ENCODE peak calls at places on chromosomes 16 and 17, in ten cellular contexts. X is ovary, B is mucosa of descending colon, A is Calu3, Z is MM.1S, V is AG04449, P is tibial artery, K is fibroblast of lung, R is HFF-Myc, G is body of pancreas. E is an unnamed sample.

GRCh38 chr17:1108810-1109605 is 70.8 kb downstream of the ABR start:
- DNase-seq in P (no peak), R (no peak), G (peak; percentile 50), B (peak; percentile 67), Z (peak; percentile 72), X (peak; percentile 76), K (peak; percentile 59), V (no peak), A (peak; percentile 30), E (no peak)

GRCh38 chr17:44919885-44920564 is 4.7 kb upstream of the GFAP start:
- DNase-seq in R (peak; percentile 55), V (no peak), P (peak; percentile 86), K (peak; percentile 70), G (peak; percentile 87), B (peak; percentile 82), A (peak; percentile 90), Z (peak; percentile 80), X (peak; percentile 86), E (no peak)

GRCh38 chr16:73601911-73602310 is 554.0 kb upstream of the ZFHX3 start:
- DNase-seq in X (no peak), V (no peak), K (no peak), G (no peak), B (no peak), A (no peak), R (no peak), Z (no peak), P (no peak), E (no peak)

GRCh38 chr17:52751051-52751450 is 592.5 kb upstream of the CA10 start:
- DNase-seq in G (no peak), K (no peak), Z (no peak), B (no peak), P (no peak), X (no peak), R (no peak), A (no peak), V (no peak), E (no peak)

GRCh38 chr17:61009619-61010018 is 332.0 kb downstream of the BCAS3 start:
- DNase-seq in X (no peak), V (no peak), R (no peak), B (no peak), K (peak; percentile 29), P (no peak), A (no peak), Z (peak; percentile 42), G (no peak), E (no peak)

GRCh38 chr17:18379246-18380146 is 1.9 kb downstream of the EVPLL start:
- DNase-seq in R (no peak), X (no peak), G (no peak), B (peak; percentile 29), P (no peak), A (no peak), K (no peak), Z (no peak), V (no peak), E (no peak)

GRCh38 chr17:6085812-6086211 is 15.6 kb downstream of the WSCD1 start:
- DNase-seq in B (no peak), G (no peak), R (no peak), K (no peak), P (no peak), V (no peak), A (no peak), Z (no peak), X (no peak), E (no peak)

GRCh38 chr16:10895053-10895946 is 18.3 kb downstream of the CIITA start:
- DNase-seq in B (peak; percentile 68), P (no peak), G (peak; percentile 28), R (no peak), K (peak; percentile 32), A (peak; percentile 15), X (peak; percentile 74), V (no peak), Z (no peak), E (no peak)

GRCh38 chr17:67183531-67183930 is 61.5 kb downstream of the HELZ start:
- DNase-seq in R (no peak), G (no peak), V (no peak), A (no peak), K (peak; percentile 13), X (no peak), Z (no peak), P (no peak), B (no peak), E (no peak)

GRCh38 chr16:2008009-2008526 is 1.6 kb downstream of the ZNF598 start:
- DNase-seq in Z (no peak), R (no peak), P (no peak), G (peak; percentile 75), K (peak; percentile 70), V (no peak), A (peak; percentile 66), B (peak; percentile 56), X (peak; percentile 49), E (peak; percentile 27)

GRCh38 chr16:56812884-56813283 is 52.1 kb upstream of the SLC12A3 start:
- DNase-seq in G (no peak), X (no peak), A (no peak), P (no peak), K (peak; percentile 58), V (no peak), R (no peak), Z (no peak), B (no peak), E (no peak)

GRCh38 chr16:23182675-23183485 is at the start of gene SCNN1G:
- DNase-seq in V (no peak), G (peak; percentile 21), Z (peak; percentile 27), A (peak; percentile 14), R (no peak), K (peak; percentile 5), P (no peak), X (no peak), B (peak; percentile 17), E (no peak)
- TF ChIP-seq CTCF in V (no peak), G (no peak), Z (no peak), A (no peak), R (no peak), K (no peak), P (no peak), X (no peak), B (no peak), E (no peak)

GRCh38 chr17:70102531-70102930 is 27.5 kb downstream of the KCNJ16 start:
- DNase-seq in X (no peak), V (no peak), Z (no peak), A (no peak), G (no peak), K (no peak), P (no peak), R (no peak), B (no peak), E (no peak)

GRCh38 chr17:70099884-70100283 is 24.9 kb downstream of the KCNJ16 start:
- DNase-seq in A (no peak), B (no peak), K (no peak), V (no peak), Z (no peak), R (no peak), G (no peak), X (no peak), P (no peak), E (no peak)

GRCh38 chr17:70098030-70098429 is 23.0 kb downstream of the KCNJ16 start:
- DNase-seq in B (no peak), V (no peak), Z (no peak), X (no peak), K (no peak), G (no peak), R (no peak), P (no peak), A (no peak), E (no peak)

GRCh38 chr17:70099267-70099666 is 24.2 kb downstream of the KCNJ16 start:
- DNase-seq in V (no peak), X (no peak), G (no peak), Z (no peak), B (no peak), K (no peak), A (no peak), P (no peak), R (no peak), E (no peak)

GRCh38 chr17:70100983-70101382 is 26.0 kb downstream of the KCNJ16 start:
- DNase-seq in K (no peak), P (no peak), G (no peak), V (no peak), A (no peak), R (no peak), Z (no peak), B (no peak), X (no peak), E (no peak)
- TF ChIP-seq CTCF in K (peak; percentile 13), P (no peak), G (no peak), V (no peak), A (no peak), R (peak; percentile 9), Z (no peak), B (no peak), X (no peak), E (no peak)

GRCh38 chr17:8322078-8322477 is 12.0 kb downstream of the ARHGEF15 start:
- DNase-seq in Z (no peak), V (no peak), G (no peak), A (no peak), B (no peak), K (no peak), X (no peak), P (no peak), R (no peak), E (no peak)

GRCh38 chr17:8324913-8325312 is 14.7 kb upstream of the ODF4 start:
- DNase-seq in B (no peak), A (no peak), R (no peak), K (no peak), Z (no peak), G (no peak), V (no peak), X (no peak), P (no peak), E (no peak)

GRCh38 chr17:8320990-8321389 is 10.9 kb downstream of the ARHGEF15 start:
- DNase-seq in B (no peak), A (no peak), R (no peak), K (no peak), P (no peak), Z (no peak), G (no peak), X (no peak), V (no peak), E (no peak)

GRCh38 chr17:8326591-8327583 is 12.8 kb upstream of the ODF4 start:
- DNase-seq in A (no peak), X (peak; percentile 58), P (peak; percentile 38), K (peak; percentile 32), Z (no peak), R (no peak), B (peak; percentile 20), G (peak; percentile 46), V (no peak), E (no peak)

GRCh38 chr17:8324132-8324531 is 14.1 kb downstream of the ARHGEF15 start:
- DNase-seq in Z (no peak), G (no peak), K (no peak), X (no peak), P (no peak), A (no peak), B (no peak), V (no peak), R (no peak), E (no peak)
- TF ChIP-seq CTCF in Z (no peak), G (no peak), K (no peak), X (no peak), P (no peak), A (no peak), B (no peak), V (no peak), R (no peak), E (no peak)

DNA sequence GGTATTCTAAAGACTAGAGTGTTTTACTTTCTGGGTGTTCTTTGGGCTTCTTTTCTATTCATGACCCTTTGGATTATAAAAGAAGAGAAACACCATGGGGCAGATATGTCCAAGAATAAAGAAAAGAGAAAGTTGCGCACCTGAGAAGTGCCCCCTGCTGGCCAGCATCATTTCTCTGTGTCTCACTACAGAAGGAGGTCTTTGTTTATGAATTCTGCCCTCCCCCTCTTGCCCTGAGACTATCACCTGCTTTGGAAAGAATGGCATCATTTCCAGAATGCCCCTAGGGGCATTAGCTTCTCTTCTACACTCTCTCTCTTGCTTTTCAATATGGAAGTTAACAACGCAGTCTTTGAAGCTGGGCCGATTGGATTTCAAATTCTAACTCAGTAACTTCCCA is 45.0 kb downstream of the CDH13 start:
- DNase-seq in K (no peak), P (no peak), R (no peak), A (no peak), B (peak; percentile 60), G (no peak), V (no peak), X (no peak), Z (no peak), E (no peak)
- TF ChIP-seq CTCF in K (peak; percentile 35), P (no peak), R (peak; percentile 42), A (no peak), B (peak; percentile 18), G (no peak), V (no peak), X (no peak), Z (no peak), E (no peak)